ENCODE peak calls at places on chromosomes 13 and 19, in six cellular contexts. D, F, P, E, H and M are unnamed samples.
A peak's percentile ranks its signal among the peaks of the same experiment; 100 is the strongest.

GRCh38 chr19:50300814-50301606 is 28.2 kb downstream of the KCNC3 start:
- DNase-seq in P (peak; percentile 80), F (peak; percentile 91), D (no peak), H (peak; percentile 51), E (peak; percentile 73), M (no peak)

GRCh38 chr19:49851456-49852259 is 699 bp downstream of the PTOV1 start:
- DNase-seq in F (peak; percentile 37), H (no peak), P (peak; percentile 55), D (peak; percentile 87), E (no peak), M (peak; percentile 53)

GRCh38 chr13:112116187-112116950 is 49.4 kb downstream of the SOX1 start:
- DNase-seq in H (no peak), P (no peak), F (no peak), D (no peak), E (no peak), M (no peak)

GRCh38 chr19:10603084-10603872 is 16.2 kb upstream of the AP1M2 start:
- DNase-seq in H (no peak), F (peak; percentile 34), P (no peak), E (peak; percentile 62), D (peak; percentile 56), M (peak; percentile 29)

GRCh38 chr19:1126984-1127760 is 23.4 kb downstream of the GPX4 start:
- DNase-seq in H (no peak), P (no peak), D (no peak), F (no peak), E (no peak), M (no peak)

GRCh38 chr19:53308339-53308811 is 25.2 kb upstream of the ZNF845 start:
- DNase-seq in D (peak; percentile 96), H (no peak), E (peak; percentile 15), F (peak; percentile 6), P (no peak), M (peak; percentile 55)

GRCh38 chr13:30186644-30187431 is 120.5 kb downstream of the KATNAL1 start:
- DNase-seq in H (no peak), D (peak; percentile 71), P (peak; percentile 50), E (no peak), F (no peak), M (no peak)

GRCh38 chr19:47209323-47210179 is 21.4 kb downstream of the BBC3 start:
- DNase-seq in E (no peak), F (no peak), D (peak; percentile 55), P (no peak), H (no peak), M (no peak)

GRCh38 chr19:33298146-33298911 is 4.0 kb downstream of the CEBPA start:
- DNase-seq in D (peak; percentile 15), P (no peak), H (peak; percentile 80), F (no peak), E (peak; percentile 46), M (peak; percentile 75)

GRCh38 chr13:94641432-94641941 is 39.8 kb downstream of the GPR180 start:
- DNase-seq in P (peak; percentile 76), D (peak; percentile 11), F (peak; percentile 86), E (peak; percentile 56), H (peak; percentile 86), M (peak; percentile 43)

GRCh38 chr19:6712231-6712630 is 8.2 kb downstream of the C3 start:
- DNase-seq in F (no peak), D (no peak), H (no peak), E (no peak), P (no peak), M (no peak)

GRCh38 chr19:44582581-44583265 is 30.6 kb upstream of the IGSF23 start:
- DNase-seq in D (peak; percentile 89), P (no peak), H (no peak), E (no peak), F (no peak), M (no peak)

GRCh38 chr13:44406617-44407016 is 33.0 kb downstream of the SERP2 start:
- DNase-seq in P (no peak), D (no peak), F (peak; percentile 21), H (no peak), E (no peak), M (no peak)

GRCh38 chr13:23753523-23753922 is 135.7 kb downstream of the MIPEP start:
- DNase-seq in E (peak; percentile 59), P (peak; percentile 53), H (peak; percentile 19), F (no peak), D (peak; percentile 31), M (peak; percentile 68)

GRCh38 chr19:47006496-47006895 is 13.1 kb upstream of the NPAS1 start:
- DNase-seq in P (no peak), F (no peak), E (no peak), D (peak; percentile 38), H (no peak), M (no peak)

GRCh38 chr13:41614671-41615519 is 157.5 kb downstream of the RGCC start:
- DNase-seq in E (no peak), H (peak; percentile 47), P (peak; percentile 52), F (peak; percentile 40), D (no peak), M (peak; percentile 37)

GRCh38 chr13:54210397-54211050 is 1181.9 kb downstream of the OLFM4 start:
- DNase-seq in F (no peak), E (peak; percentile 96), H (peak; percentile 24), D (no peak), P (no peak), M (peak; percentile 8)

GRCh38 chr13:40546047-40546446 is 120.4 kb downstream of the FOXO1 start:
- DNase-seq in P (no peak), E (no peak), D (no peak), F (no peak), H (no peak), M (no peak)

GRCh38 chr13:99028890-99029289 is 51.0 kb upstream of the DOCK9 start:
- DNase-seq in E (no peak), F (no peak), D (peak; percentile 78), P (no peak), H (no peak), M (no peak)

GRCh38 chr19:8831832-8832131 is 322 bp downstream of the ZNF558 start:
- DNase-seq in E (no peak), D (peak; percentile 21), F (no peak), H (no peak), P (no peak), M (no peak)

GRCh38 chr19:9406798-9407352 is 28.5 kb downstream of the ZNF266 start:
- DNase-seq in D (peak; percentile 6), H (peak; percentile 78), F (no peak), E (peak; percentile 56), P (peak; percentile 87), M (no peak)

GRCh38 chr13:35747594-35747993 is 271.1 kb upstream of the MAB21L1 start:
- DNase-seq in H (no peak), D (no peak), P (no peak), E (no peak), F (no peak), M (no peak)

GRCh38 chr19:2253106-2254051 is 2.8 kb downstream of the JSRP1 start:
- DNase-seq in F (no peak), D (peak; percentile 87), E (no peak), H (no peak), P (no peak), M (no peak)

GRCh38 chr13:42396901-42397670 is 125.1 kb downstream of the AKAP11 start:
- DNase-seq in E (no peak), P (peak; percentile 2), D (no peak), H (peak; percentile 71), F (no peak), M (no peak)

GRCh38 chr13:72920097-72920496 is 138.2 kb downstream of the PIBF1 start:
- DNase-seq in D (no peak), P (peak; percentile 26), E (no peak), H (peak; percentile 1), F (no peak), M (no peak)

GRCh38 chr13:65093352-65093751 is 2136.8 kb downstream of the PCDH9 start:
- DNase-seq in H (no peak), D (no peak), P (no peak), E (no peak), F (no peak), M (no peak)

GRCh38 chr13:65091031-65091430 is 2139.1 kb downstream of the PCDH9 start:
- DNase-seq in P (no peak), F (no peak), E (no peak), H (no peak), D (no peak), M (no peak)

GRCh38 chr13:65085977-65086376 is 2144.2 kb downstream of the PCDH9 start:
- DNase-seq in P (no peak), H (no peak), D (no peak), E (no peak), F (no peak), M (no peak)

GRCh38 chr13:65095118-65095517 is 2135.0 kb downstream of the PCDH9 start:
- DNase-seq in P (no peak), H (no peak), F (no peak), D (no peak), E (no peak), M (no peak)

GRCh38 chr13:65090191-65090590 is 2139.9 kb downstream of the PCDH9 start:
- DNase-seq in F (no peak), P (peak; percentile 28), E (no peak), H (no peak), D (no peak), M (no peak)
- H2AFZ ChIP-seq in F (no peak overlapping the region), P (no peak overlapping the region), E (no peak overlapping the region), H (no peak overlapping the region), D (no peak overlapping the region), M (no peak overlapping the region)

GRCh38 chr19:41936961-41937360 is 8.7 kb upstream of the ERFL start:
- DNase-seq in F (no peak), E (no peak), D (peak; percentile 1), P (no peak), H (no peak), M (no peak)
- TF ChIP-seq EZH2 in F (no peak), E (no peak), D (no peak), P (no peak), H (no peak), M (no peak)

DNA sequence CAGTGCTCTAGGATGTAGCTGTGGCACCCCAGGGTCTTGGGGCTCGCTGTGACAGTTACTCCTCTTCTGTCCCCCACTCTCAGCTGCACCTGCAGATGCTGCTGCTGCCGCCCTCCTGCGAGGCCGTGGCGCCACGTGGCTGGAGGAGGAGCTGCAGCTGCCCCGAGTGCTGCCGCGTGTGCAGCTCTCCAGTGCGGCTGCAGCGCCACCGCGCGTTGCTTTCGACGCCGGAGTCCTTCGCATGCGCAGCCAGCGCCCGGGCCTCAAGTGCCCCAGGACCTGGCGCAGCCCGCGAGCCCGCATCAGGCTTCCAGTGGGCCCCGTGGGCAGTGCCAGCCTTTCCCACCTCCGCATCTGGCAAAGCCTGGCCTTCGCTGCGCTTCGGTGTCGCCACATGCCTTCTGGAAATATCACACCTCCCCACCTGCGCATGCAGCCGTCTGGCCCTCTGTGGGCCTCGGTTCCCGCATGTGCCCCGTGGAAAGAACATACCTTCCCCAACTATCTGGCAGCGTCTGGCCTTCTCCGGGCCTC is 692 bp upstream of the ZNF580 start:
- DNase-seq in E (no peak), D (peak; percentile 75), H (peak; percentile 58), P (peak; percentile 76), F (peak; percentile 80), M (no peak)
- H2AFZ ChIP-seq in E (no peak overlapping the region), D (peak overlapping the region; percentile 66), H (peak overlapping the region; percentile 83), P (no peak overlapping the region), F (peak overlapping the region; percentile 64), M (peak overlapping the region; percentile 73)

GRCh38 chr13:110562696-110563462 is 1.4 kb upstream of the RAB20 start:
- DNase-seq in E (no peak), F (no peak), D (no peak), H (no peak), P (no peak), M (no peak)

GRCh38 chr13:110560606-110561334 is 752 bp downstream of the RAB20 start:
- DNase-seq in F (peak; percentile 38), D (peak; percentile 69), P (no peak), E (peak; percentile 54), H (peak; percentile 25), M (peak; percentile 60)

GRCh38 chr13:110559986-110560385 is 1.5 kb downstream of the RAB20 start:
- DNase-seq in F (no peak), H (peak; percentile 26), D (no peak), P (no peak), E (peak; percentile 67), M (no peak)

GRCh38 chr13:110563463-110563774 is 1.9 kb upstream of the RAB20 start:
- DNase-seq in F (no peak), H (no peak), D (no peak), E (no peak), P (no peak), M (peak; percentile 8)

GRCh38 chr13:110561335-110562033 is at the start of gene RAB20:
- DNase-seq in P (peak; percentile 75), F (peak; percentile 67), H (peak; percentile 76), D (peak; percentile 90), E (peak; percentile 73), M (peak; percentile 92)
- TF ChIP-seq EZH2 in P (no peak), F (peak; percentile 56), H (no peak), D (no peak), E (no peak), M (no peak)